ENCODE peak calls at places on chromosomes 16 and 17, in nine cellular contexts. T is colonic mucosa; S is hepatocyte; F is heart right ventricle; L is psoas muscle; N is CD8-positive, alpha-beta T cell; X is AG10803; V is CD8-positive, alpha-beta memory T cell; W is BE2C. A is an unnamed sample.

GRCh38 chr16:66801320-66802105 is at the start of gene TERB1:
- DNase-seq in N (no peak), L (no peak), W (no peak), S (no peak), V (no peak), T (no peak), F (no peak), X (no peak), A (no peak)

GRCh38 chr16:65224994-65225393 is 103.1 kb upstream of the CDH11 start:
- DNase-seq in N (no peak), W (no peak), L (no peak), T (no peak), S (no peak), V (no peak), X (no peak), F (no peak), A (no peak)

GRCh38 chr16:72858611-72859493 is 189.1 kb downstream of the ZFHX3 start:
- DNase-seq in W (peak), X (no peak), F (no peak), S (no peak), L (no peak), T (no peak), V (no peak), N (no peak), A (no peak)

GRCh38 chr17:46109603-46110189 is 83.5 kb downstream of the KANSL1 start:
- DNase-seq in S (no peak), F (no peak), X (no peak), L (no peak), N (no peak), V (no peak), W (no peak), T (no peak), A (no peak)

GRCh38 chr17:65703891-65704290 is 142.4 kb upstream of the AXIN2 start:
- DNase-seq in N (no peak), W (no peak), T (no peak), V (no peak), L (no peak), S (no peak), X (no peak), F (no peak), A (no peak)

GRCh38 chr17:260944-261343 is 79.5 kb upstream of the DOC2B start:
- DNase-seq in L (no peak), W (no peak), F (no peak), X (no peak), V (no peak), S (no peak), T (no peak), N (no peak), A (no peak)

GRCh38 chr17:1986783-1987451 is 38.2 kb downstream of the RTN4RL1 start:
- DNase-seq in V (no peak), F (no peak), X (no peak), L (no peak), W (no peak), S (no peak), N (no peak), T (no peak), A (no peak)

GRCh38 chr17:50573866-50574571 is 13.5 kb downstream of the CACNA1G start:
- DNase-seq in N (no peak), F (no peak), V (no peak), L (no peak), X (no peak), W (no peak), S (no peak), T (no peak), A (no peak)

GRCh38 chr16:19879241-19879792 is 5.3 kb downstream of the GPRC5B start:
- DNase-seq in N (no peak), W (peak), V (no peak), F (no peak), X (no peak), L (peak), S (peak), T (no peak), A (no peak)

GRCh38 chr17:32486091-32486700 is 597 bp upstream of the CDK5R1 start:
- DNase-seq in W (peak), S (peak), T (peak), X (peak), L (peak), N (peak), F (peak), V (peak), A (no peak)

GRCh38 chr16:2213817-2214720 is 571 bp downstream of the PGP start:
- DNase-seq in N (no peak), V (no peak), F (no peak), L (no peak), S (peak), T (no peak), W (no peak), X (no peak), A (no peak)

GRCh38 chr17:74028717-74029116 is 174.8 kb upstream of the RPL38 start:
- DNase-seq in T (no peak), V (no peak), F (no peak), X (no peak), W (no peak), L (peak), S (no peak), N (no peak), A (no peak)

GRCh38 chr17:56707312-56708219 is 114.1 kb downstream of the NOG start:
- DNase-seq in S (peak), V (no peak), N (no peak), F (no peak), T (no peak), W (no peak), L (no peak), X (peak), A (no peak)

GRCh38 chr17:42937712-42938596 is 26.3 kb downstream of the AARSD1 start:
- DNase-seq in N (peak), X (peak), V (no peak), L (no peak), T (peak), W (peak), F (no peak), S (peak), A (no peak)

GRCh38 chr17:78384479-78385175 is 6.2 kb downstream of the PGS1 start:
- DNase-seq in X (no peak), V (no peak), L (no peak), S (no peak), N (no peak), T (no peak), F (no peak), W (no peak), A (no peak)

GRCh38 chr16:86075488-86075785 is 176.5 kb downstream of the IRF8 start:
- DNase-seq in L (no peak), F (no peak), V (peak), T (no peak), S (no peak), X (no peak), W (no peak), N (no peak), A (no peak)

GRCh38 chr16:17508303-17508702 is 37.5 kb upstream of the XYLT1 start:
- DNase-seq in W (no peak), V (no peak), X (no peak), L (no peak), S (no peak), T (no peak), N (no peak), F (no peak), A (no peak)
- H3K4me3 ChIP-seq in W (no peak), V (no peak), X (no peak), L (no peak), S (no peak), T (no peak), N (no peak), F (no peak), A (no peak)

GRCh38 chr17:49213803-49214202 is 3.3 kb downstream of the ABI3 start:
- DNase-seq in T (no peak), X (no peak), F (no peak), V (no peak), S (no peak), W (no peak), L (no peak), N (no peak), A (no peak)
- H3K4me3 ChIP-seq in T (no peak), X (no peak), F (peak), V (peak), S (no peak), W (no peak), L (no peak), N (peak), A (no peak)

GRCh38 chr16:48365030-48365600 is 20.1 kb downstream of the SIAH1 start:
- DNase-seq in L (no peak), V (no peak), W (no peak), X (no peak), N (no peak), S (peak), F (no peak), T (peak), A (no peak)
- H3K4me3 ChIP-seq in L (peak), V (peak), W (peak), X (peak), N (no peak), S (peak), F (peak), T (peak), A (peak)

GRCh38 chr17:63698886-63699637 is 863 bp downstream of the LIMD2 start:
- DNase-seq in T (peak), F (peak), L (peak), X (peak), W (peak), V (peak), N (peak), S (peak), A (no peak)

GRCh38 chr17:63696381-63696961 is 3.5 kb downstream of the LIMD2 start:
- DNase-seq in F (no peak), S (no peak), L (no peak), X (peak), N (peak), V (peak), T (no peak), W (peak), A (no peak)

GRCh38 chr17:63697341-63698286 is 2.3 kb downstream of the LIMD2 start:
- DNase-seq in X (peak), F (peak), N (peak), S (peak), L (peak), T (peak), W (peak), V (peak), A (no peak)

GRCh38 chr17:63699638-63700527 is at the start of gene LIMD2:
- DNase-seq in V (peak), W (peak), T (peak), X (peak), L (peak), F (peak), N (peak), S (peak), A (no peak)

GRCh38 chr17:63698381-63698885 is 1.5 kb downstream of the LIMD2 start:
- DNase-seq in N (peak), W (no peak), F (no peak), L (no peak), T (no peak), X (no peak), V (no peak), S (no peak), A (no peak)
- H3K4me3 ChIP-seq in N (peak), W (peak), F (peak), L (peak), T (peak), X (peak), V (peak), S (no peak), A (peak)

DNA sequence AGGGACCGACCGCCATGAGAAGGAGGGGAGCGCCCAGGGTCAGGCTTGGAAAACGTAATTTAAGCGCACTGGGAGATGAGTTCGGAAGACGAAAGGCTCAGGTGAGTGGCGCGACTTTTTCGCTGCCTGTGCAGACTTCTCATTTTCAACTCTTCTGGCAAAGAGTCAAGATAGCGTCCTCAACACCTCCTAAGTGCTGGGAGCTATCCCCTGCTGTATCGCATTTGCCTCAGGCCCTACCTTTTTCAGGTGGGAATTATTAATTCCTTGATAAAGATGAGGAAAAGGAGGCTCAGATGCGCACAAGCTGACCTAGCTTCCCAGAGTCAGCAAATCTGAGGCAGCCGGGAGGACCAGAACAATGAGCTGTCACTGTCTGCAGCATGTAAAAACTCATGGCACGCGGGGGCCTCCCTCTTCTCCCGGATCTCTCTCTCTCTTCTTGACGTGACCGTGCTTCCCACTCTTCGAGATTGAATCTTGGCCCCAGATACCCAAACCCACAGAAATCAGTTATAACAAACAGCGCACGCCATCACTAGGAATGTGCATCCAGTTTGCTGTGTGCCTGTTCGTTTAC is 496 bp upstream of the ADAMTS18 start:
- DNase-seq in L (no peak), W (no peak), F (no peak), V (no peak), N (no peak), X (no peak), S (no peak), T (no peak), A (no peak)
- H3K4me3 ChIP-seq in L (no peak), W (no peak), F (no peak), V (no peak), N (no peak), X (no peak), S (no peak), T (no peak), A (no peak)